ENCODE peak calls at places on chromosomes 2 and 18, in six cellular contexts. S, A, B, I, V and R are unnamed samples.

GRCh38 chr18:59988098-59988706 is 88.4 kb downstream of the PMAIP1 start:
- DNase-seq in B (peak), I (peak), V (peak), S (peak), A (peak), R (peak)

GRCh38 chr2:218329826-218330651 is 26.6 kb upstream of the CATIP start:
- DNase-seq in V (no peak), A (no peak), S (no peak), I (no peak), B (no peak), R (no peak)

GRCh38 chr2:143732076-143732475 is 602.9 kb downstream of the ARHGAP15 start:
- DNase-seq in A (no peak), B (no peak), I (no peak), S (no peak), V (no peak), R (no peak)

GRCh38 chr2:47346-48218 is 1.3 kb upstream of the FAM110C start:
- DNase-seq in V (no peak), B (no peak), I (no peak), S (no peak), A (no peak), R (no peak)

GRCh38 chr2:7190587-7191320 is 273.5 kb downstream of the RNF144A start:
- DNase-seq in I (no peak), V (peak), S (no peak), B (no peak), A (no peak), R (no peak)

GRCh38 chr2:30455339-30455738 is 8.3 kb downstream of the LCLAT1 start:
- DNase-seq in A (no peak), B (no peak), V (peak), I (no peak), S (no peak), R (no peak)

GRCh38 chr18:24006731-24007308 is 7.7 kb upstream of the TTC39C start:
- DNase-seq in B (no peak), A (no peak), I (no peak), V (no peak), S (no peak), R (no peak)

GRCh38 chr2:164134368-164134767 is 398.6 kb upstream of the FIGN start:
- DNase-seq in V (no peak), I (no peak), B (no peak), A (no peak), S (no peak), R (no peak)

GRCh38 chr2:9057939-9058761 is 54.7 kb upstream of the MBOAT2 start:
- DNase-seq in I (no peak), B (no peak), V (peak), S (no peak), A (peak), R (no peak)

GRCh38 chr2:235501663-235502009 is 7.8 kb downstream of the AGAP1 start:
- DNase-seq in B (no peak), I (peak), A (no peak), V (no peak), S (no peak), R (no peak)

GRCh38 chr18:23176701-23177432 is 41.6 kb downstream of the CABLES1 start:
- DNase-seq in B (no peak), V (no peak), A (no peak), S (no peak), I (no peak), R (no peak)

GRCh38 chr2:171478345-171478744 is 43.9 kb upstream of the CYBRD1 start:
- DNase-seq in I (no peak), V (no peak), A (peak), B (no peak), S (no peak), R (no peak)

GRCh38 chr2:100812573-100812972 is 7.4 kb upstream of the NPAS2 start:
- DNase-seq in V (no peak), S (no peak), B (no peak), A (no peak), I (no peak), R (no peak)

GRCh38 chr2:169509955-169510354 is 453 bp downstream of the KLHL41 start:
- DNase-seq in S (no peak), B (no peak), A (no peak), V (no peak), I (no peak), R (no peak)

GRCh38 chr18:58761241-58761969 is 90.1 kb downstream of the MALT1 start:
- DNase-seq in S (peak), A (no peak), I (peak), B (no peak), V (no peak), R (no peak)

GRCh38 chr2:32697156-32697555 is 69.3 kb downstream of the TTC27 start:
- DNase-seq in V (peak), I (no peak), A (peak), S (no peak), B (peak), R (no peak)

GRCh38 chr2:122804494-122804893 is 1049.0 kb downstream of the TSN start:
- DNase-seq in B (no peak), S (no peak), I (no peak), V (peak), A (no peak), R (no peak)

GRCh38 chr2:69742170-69742952 is 427 bp downstream of the ANXA4 start:
- DNase-seq in A (no peak), S (no peak), I (peak), B (no peak), V (peak), R (no peak)

GRCh38 chr2:12675352-12675795 is 41.4 kb upstream of the TRIB2 start:
- DNase-seq in B (peak), I (no peak), S (no peak), A (no peak), V (no peak), R (no peak)

GRCh38 chr2:19796036-19796703 is 105.6 kb downstream of the TTC32 start:
- DNase-seq in B (no peak), A (no peak), V (peak), S (no peak), I (no peak), R (no peak)

GRCh38 chr18:8989855-8990254 is 112.6 kb upstream of the NDUFV2 start:
- DNase-seq in I (no peak), S (no peak), V (no peak), A (no peak), B (no peak), R (no peak)

GRCh38 chr18:63741769-63742168 is 33.4 kb upstream of the SERPINB7 start:
- DNase-seq in A (no peak), S (no peak), V (peak), I (no peak), B (no peak), R (peak)